ENCODE peak calls at places on chromosomes 11 and 22, in five cellular contexts. One of them, this sample, is unnamed.

GRCh38 chr11:117064275-117064674 is 34.0 kb downstream of the SIK3 start:
- DNase-seq in cerebellum: no peak
- DNase-seq in astrocyte of the spinal cord: peak; percentile 50
- DNase-seq in ACHN: no peak
- DNase-seq in NCI-H1105: no peak
- DNase-seq in this sample: no peak

GRCh38 chr11:130054966-130055365 is 14.7 kb upstream of the APLP2 start:
- DNase-seq in cerebellum: no peak
- DNase-seq in astrocyte of the spinal cord: peak; percentile 17
- DNase-seq in ACHN: no peak
- DNase-seq in NCI-H1105: no peak
- DNase-seq in this sample: no peak

GRCh38 chr11:17734418-17734911 is at the start of gene KCNC1:
- DNase-seq in cerebellum: peak; percentile 86
- DNase-seq in astrocyte of the spinal cord: peak; percentile 22
- DNase-seq in ACHN: peak; percentile 42
- DNase-seq in NCI-H1105: peak; percentile 74
- DNase-seq in this sample: peak; percentile 83

GRCh38 chr11:20080032-20080685 is 80.1 kb downstream of the DBX1 start:
- DNase-seq in cerebellum: no peak
- DNase-seq in astrocyte of the spinal cord: no peak
- DNase-seq in ACHN: no peak
- DNase-seq in NCI-H1105: no peak
- DNase-seq in this sample: no peak

GRCh38 chr11:66339163-66339675 is 3.0 kb upstream of the RIN1 start:
- DNase-seq in cerebellum: no peak
- DNase-seq in astrocyte of the spinal cord: no peak
- DNase-seq in ACHN: no peak
- DNase-seq in NCI-H1105: no peak
- DNase-seq in this sample: no peak

GRCh38 chr22:36938886-36939285 is 25.5 kb downstream of the CSF2RB start:
- DNase-seq in cerebellum: no peak
- DNase-seq in astrocyte of the spinal cord: no peak
- DNase-seq in ACHN: no peak
- DNase-seq in NCI-H1105: no peak
- DNase-seq in this sample: no peak

GRCh38 chr22:17159504-17159951 is 451 bp upstream of the HDHD5 start:
- DNase-seq in cerebellum: peak; percentile 60
- DNase-seq in astrocyte of the spinal cord: peak; percentile 56
- DNase-seq in ACHN: peak; percentile 61
- DNase-seq in NCI-H1105: peak; percentile 32
- DNase-seq in this sample: peak; percentile 71

GRCh38 chr11:46050065-46050464 is 71.2 kb downstream of the PHF21A start:
- DNase-seq in cerebellum: no peak
- DNase-seq in astrocyte of the spinal cord: peak; percentile 86
- DNase-seq in ACHN: peak; percentile 47
- DNase-seq in NCI-H1105: no peak
- DNase-seq in this sample: peak; percentile 63

GRCh38 chr11:19576903-19577302 is 135.7 kb upstream of the NAV2 start:
- DNase-seq in cerebellum: no peak
- DNase-seq in astrocyte of the spinal cord: no peak
- DNase-seq in ACHN: no peak
- DNase-seq in NCI-H1105: no peak
- DNase-seq in this sample: no peak

GRCh38 chr11:117620131-117620530 is 176.9 kb downstream of the DSCAML1 start:
- DNase-seq in cerebellum: peak; percentile 60
- DNase-seq in astrocyte of the spinal cord: no peak
- DNase-seq in ACHN: no peak
- DNase-seq in NCI-H1105: no peak
- DNase-seq in this sample: peak; percentile 90

GRCh38 chr11:3894128-3894731 is 38.8 kb downstream of the STIM1 start:
- DNase-seq in cerebellum: no peak
- DNase-seq in astrocyte of the spinal cord: no peak
- DNase-seq in ACHN: no peak
- DNase-seq in NCI-H1105: no peak
- DNase-seq in this sample: no peak

GRCh38 chr11:109015283-109015682 is 350.4 kb downstream of the DDX10 start:
- DNase-seq in cerebellum: no peak
- DNase-seq in astrocyte of the spinal cord: peak; percentile 84
- DNase-seq in ACHN: peak; percentile 5
- DNase-seq in NCI-H1105: no peak
- DNase-seq in this sample: no peak

GRCh38 chr22:20867179-20868099 is 8.6 kb downstream of the SNAP29 start:
- DNase-seq in cerebellum: no peak
- DNase-seq in astrocyte of the spinal cord: no peak
- DNase-seq in ACHN: no peak
- DNase-seq in NCI-H1105: no peak
- DNase-seq in this sample: peak; percentile 40

GRCh38 chr11:111795333-111795985 is 29.3 kb upstream of the PPP2R1B start:
- DNase-seq in cerebellum: no peak
- DNase-seq in astrocyte of the spinal cord: peak; percentile 60
- DNase-seq in ACHN: no peak
- DNase-seq in NCI-H1105: no peak
- DNase-seq in this sample: no peak

GRCh38 chr22:17436981-17437410 is 67.7 kb downstream of the CECR2 start:
- DNase-seq in cerebellum: peak; percentile 34
- DNase-seq in astrocyte of the spinal cord: no peak
- DNase-seq in ACHN: no peak
- DNase-seq in NCI-H1105: no peak
- DNase-seq in this sample: peak; percentile 67

GRCh38 chr11:61834278-61835004 is 6.3 kb downstream of the FADS2 start:
- DNase-seq in cerebellum: peak; percentile 38
- DNase-seq in astrocyte of the spinal cord: peak; percentile 76
- DNase-seq in ACHN: no peak
- DNase-seq in NCI-H1105: no peak
- DNase-seq in this sample: peak; percentile 53

GRCh38 chr11:37574361-37574760 is 976.3 kb upstream of the RAG2 start:
- DNase-seq in cerebellum: no peak
- DNase-seq in astrocyte of the spinal cord: no peak
- DNase-seq in ACHN: no peak
- DNase-seq in NCI-H1105: no peak
- DNase-seq in this sample: no peak

GRCh38 chr11:46242961-46243795 is 34.3 kb upstream of the CREB3L1 start:
- DNase-seq in cerebellum: peak; percentile 64
- DNase-seq in astrocyte of the spinal cord: peak; percentile 97
- DNase-seq in ACHN: peak; percentile 92
- DNase-seq in NCI-H1105: peak; percentile 82
- DNase-seq in this sample: peak; percentile 58

GRCh38 chr22:41568811-41569210 is 8.0 kb downstream of the CSDC2 start:
- DNase-seq in cerebellum: no peak
- DNase-seq in astrocyte of the spinal cord: no peak
- DNase-seq in ACHN: no peak
- DNase-seq in NCI-H1105: no peak
- DNase-seq in this sample: no peak

GRCh38 chr11:44229664-44230063 is 80.3 kb downstream of the ALX4 start:
- DNase-seq in cerebellum: no peak
- DNase-seq in astrocyte of the spinal cord: peak; percentile 19
- DNase-seq in ACHN: no peak
- DNase-seq in NCI-H1105: no peak
- DNase-seq in this sample: no peak

GRCh38 chr11:113096661-113097060 is 135.4 kb downstream of the NCAM1 start:
- DNase-seq in cerebellum: no peak
- DNase-seq in astrocyte of the spinal cord: no peak
- DNase-seq in ACHN: no peak
- DNase-seq in NCI-H1105: no peak
- DNase-seq in this sample: no peak

GRCh38 chr11:121452609-121453150 is at the start of gene SORL1-AS1:
- DNase-seq in cerebellum: peak; percentile 46
- DNase-seq in astrocyte of the spinal cord: no peak
- DNase-seq in ACHN: no peak
- DNase-seq in NCI-H1105: peak; percentile 61
- DNase-seq in this sample: peak; percentile 56

GRCh38 chr22:24155597-24156145 is 25.6 kb upstream of the SUSD2 start:
- DNase-seq in cerebellum: peak; percentile 78
- DNase-seq in astrocyte of the spinal cord: peak; percentile 71
- DNase-seq in ACHN: peak; percentile 58
- DNase-seq in NCI-H1105: peak; percentile 13
- DNase-seq in this sample: peak; percentile 68

GRCh38 chr11:65903068-65903481 is 2.9 kb upstream of the FOSL1 start:
- DNase-seq in cerebellum: no peak
- DNase-seq in astrocyte of the spinal cord: peak; percentile 82
- DNase-seq in ACHN: peak; percentile 93
- DNase-seq in NCI-H1105: no peak
- DNase-seq in this sample: no peak

GRCh38 chr11:1081601-1082311 is 7.1 kb downstream of the MUC2 start:
- DNase-seq in cerebellum: no peak
- DNase-seq in astrocyte of the spinal cord: no peak
- DNase-seq in ACHN: no peak
- DNase-seq in NCI-H1105: no peak
- DNase-seq in this sample: no peak

GRCh38 chr11:93957553-93957952 is 63.6 kb upstream of the HEPHL1 start:
- DNase-seq in cerebellum: no peak
- DNase-seq in astrocyte of the spinal cord: no peak
- DNase-seq in ACHN: no peak
- DNase-seq in NCI-H1105: no peak
- DNase-seq in this sample: no peak

GRCh38 chr11:74696932-74697687 is 34.1 kb downstream of the CHRDL2 start:
- DNase-seq in cerebellum: no peak
- DNase-seq in astrocyte of the spinal cord: peak; percentile 74
- DNase-seq in ACHN: peak; percentile 17
- DNase-seq in NCI-H1105: no peak
- DNase-seq in this sample: no peak

GRCh38 chr22:30340911-30341685 is 14.4 kb upstream of the TBC1D10A start:
- DNase-seq in cerebellum: peak; percentile 71
- DNase-seq in astrocyte of the spinal cord: no peak
- DNase-seq in ACHN: no peak
- DNase-seq in NCI-H1105: no peak
- DNase-seq in this sample: peak; percentile 70

GRCh38 chr11:35714882-35715612 is 52.5 kb downstream of the TRIM44 start:
- DNase-seq in cerebellum: no peak
- DNase-seq in astrocyte of the spinal cord: peak; percentile 65
- DNase-seq in ACHN: no peak
- DNase-seq in NCI-H1105: no peak
- DNase-seq in this sample: no peak

GRCh38 chr11:126956664-126957063 is 43.9 kb downstream of the KIRREL3 start:
- DNase-seq in cerebellum: no peak
- DNase-seq in astrocyte of the spinal cord: no peak
- DNase-seq in ACHN: no peak
- DNase-seq in NCI-H1105: no peak
- DNase-seq in this sample: no peak

GRCh38 chr11:76025068-76025467 is 181.2 kb downstream of the WNT11 start:
- DNase-seq in cerebellum: no peak
- DNase-seq in astrocyte of the spinal cord: peak; percentile 94
- DNase-seq in ACHN: no peak
- DNase-seq in NCI-H1105: no peak
- DNase-seq in this sample: no peak

GRCh38 chr11:47062736-47063135 is 113.9 kb downstream of the ARFGAP2 start:
- DNase-seq in cerebellum: no peak
- DNase-seq in astrocyte of the spinal cord: no peak
- DNase-seq in ACHN: no peak
- DNase-seq in NCI-H1105: no peak
- DNase-seq in this sample: no peak

GRCh38 chr22:31475778-31476177 is 13.9 kb downstream of the EIF4ENIF1 start:
- DNase-seq in cerebellum: no peak
- DNase-seq in astrocyte of the spinal cord: no peak
- DNase-seq in ACHN: no peak
- DNase-seq in NCI-H1105: no peak
- DNase-seq in this sample: no peak

GRCh38 chr11:10742460-10743208 is 8.4 kb upstream of the CTR9 start:
- DNase-seq in cerebellum: no peak
- DNase-seq in astrocyte of the spinal cord: peak; percentile 61
- DNase-seq in ACHN: no peak
- DNase-seq in NCI-H1105: no peak
- DNase-seq in this sample: no peak